ENCODE peak calls at places on chromosomes 11 and 22, in five cellular contexts. C is A549, I is stomach, H is esophagus muscularis mucosa, B is K562. A is an unnamed sample.

GRCh38 chr11:87259731-87260130 is 222.0 kb downstream of the TMEM135 start:
- DNase-seq in B (no peak), H (no peak), C (no peak), I (no peak), A (no peak)

GRCh38 chr22:48579035-48579914 is 1248.4 kb downstream of the BRD1 start:
- DNase-seq in C (no peak), H (no peak), I (no peak), B (no peak), A (no peak)

GRCh38 chr11:69682221-69682620 is 7.1 kb upstream of the LTO1 start:
- DNase-seq in B (no peak), H (no peak), C (no peak), I (no peak), A (no peak)

GRCh38 chr11:76151561-76152085 is 54.7 kb downstream of the WNT11 start:
- DNase-seq in H (no peak), C (no peak), I (no peak), B (no peak), A (no peak)

GRCh38 chr22:23984430-23984829 is 4.5 kb downstream of the GSTT2 start:
- DNase-seq in H (no peak), C (no peak), I (no peak), B (no peak), A (no peak)

GRCh38 chr11:118609380-118610219 is 2.2 kb downstream of the PHLDB1 start:
- DNase-seq in C (no peak), H (no peak), I (peak), B (no peak), A (no peak)

GRCh38 chr11:2194877-2195755 is 23.5 kb upstream of the TH start:
- DNase-seq in H (no peak), B (peak), I (peak), C (peak), A (no peak)

GRCh38 chr11:64150481-64151239 is 15.3 kb downstream of the MACROD1 start:
- DNase-seq in I (peak), H (no peak), C (no peak), B (no peak), A (no peak)

GRCh38 chr11:103407641-103408040 is 298.4 kb downstream of the DYNC2H1 start:
- DNase-seq in H (no peak), I (no peak), B (no peak), C (no peak), A (no peak)

GRCh38 chr11:67248653-67249052 is 17.6 kb upstream of the GRK2 start:
- DNase-seq in I (no peak), B (no peak), H (no peak), C (no peak), A (no peak)

GRCh38 chr22:48630444-48630777 is 1197.3 kb downstream of the BRD1 start:
- DNase-seq in B (no peak), C (no peak), H (no peak), I (no peak), A (no peak)

GRCh38 chr11:57781529-57781943 is 19.9 kb downstream of the CTNND1 start:
- DNase-seq in C (no peak), H (no peak), B (no peak), I (peak), A (no peak)

GRCh38 chr11:103326070-103326794 is 217.0 kb downstream of the DYNC2H1 start:
- DNase-seq in C (peak), B (peak), H (no peak), I (no peak), A (peak)

GRCh38 chr11:73395297-73396208 is 19.4 kb downstream of the RELT start:
- DNase-seq in B (no peak), I (no peak), C (no peak), H (no peak), A (no peak)

GRCh38 chr11:129215506-129216245 is 23.6 kb upstream of the ARHGAP32 start:
- DNase-seq in I (no peak), C (no peak), B (no peak), H (no peak), A (no peak)

GRCh38 chr22:19870153-19871022 is 15.7 kb upstream of the GNB1L start:
- DNase-seq in I (no peak), H (no peak), B (no peak), C (no peak), A (peak)

GRCh38 chr11:58994171-58994570 is 54.9 kb downstream of the GLYATL1 start:
- DNase-seq in I (no peak), H (no peak), B (no peak), C (no peak), A (no peak)

GRCh38 chr11:58998480-58999290 is 59.4 kb downstream of the GLYATL1 start:
- DNase-seq in B (no peak), H (no peak), I (peak), C (no peak), A (no peak)

GRCh38 chr11:58999291-58999680 is 60.0 kb downstream of the GLYATL1 start:
- DNase-seq in H (no peak), I (no peak), B (no peak), C (no peak), A (no peak)

GRCh38 chr11:59000007-59000406 is 60.7 kb downstream of the GLYATL1 start:
- DNase-seq in H (no peak), I (no peak), C (no peak), B (no peak), A (no peak)
- H3K27ac ChIP-seq in H (no peak), I (no peak), C (no peak), B (no peak), A (no peak)

DNA sequence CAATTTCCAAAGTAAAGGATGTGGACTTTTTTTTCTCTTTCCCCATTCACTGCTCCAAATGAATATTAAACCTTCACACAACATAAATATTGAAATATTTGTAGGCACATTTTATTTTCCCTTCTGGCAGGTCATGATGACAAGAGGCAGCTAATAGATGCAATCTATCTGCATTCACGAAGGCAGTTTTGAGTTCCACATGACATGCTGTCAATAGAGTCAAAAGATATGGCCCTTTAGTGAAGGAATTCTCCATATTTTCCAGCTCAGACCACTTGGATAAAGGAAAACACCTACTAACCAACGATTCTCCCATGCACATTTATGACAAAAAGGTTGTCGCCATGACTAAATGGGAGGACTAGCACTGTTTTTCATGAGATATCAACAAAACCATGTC is 37.9 kb downstream of the TENM4 start:
- DNase-seq in B (no peak), C (no peak), I (no peak), H (no peak), A (no peak)
- TF ChIP-seq EP300 in B (no peak), C (no peak), I (no peak), H (no peak), A (no peak)

GRCh38 chr11:45333023-45333422 is 46.9 kb upstream of the SYT13 start:
- DNase-seq in B (no peak), C (no peak), I (no peak), H (peak), A (no peak)
- H3K4me3 ChIP-seq in B (no peak), C (no peak), I (peak), H (peak), A (no peak)

GRCh38 chr11:130865091-130865771 is 51.0 kb downstream of the SNX19 start:
- DNase-seq in C (no peak), B (no peak), H (peak), I (no peak), A (no peak)
- H3K27ac ChIP-seq in C (no peak), B (no peak), H (no peak), I (no peak), A (no peak)

DNA sequence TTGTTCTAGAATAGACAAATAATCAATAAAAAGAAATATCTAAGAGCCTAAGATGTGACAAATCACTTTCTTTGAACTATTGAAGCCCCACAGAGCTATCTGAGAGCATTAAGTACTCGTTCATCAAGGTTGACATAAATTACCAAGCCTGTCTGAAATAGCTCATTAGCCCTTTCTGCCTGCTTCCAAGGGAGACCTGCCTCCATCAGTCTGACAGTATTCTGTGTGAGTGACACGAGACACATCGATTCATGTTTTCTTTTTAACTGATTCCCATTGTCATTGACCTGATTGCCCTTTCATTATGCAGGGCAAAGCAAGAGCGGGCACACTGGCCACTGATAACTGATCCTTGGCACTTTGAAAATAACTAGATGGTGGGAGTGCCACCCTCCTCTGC is 347.5 kb downstream of the KCNA4 start:
- DNase-seq in C (no peak), B (no peak), H (no peak), I (no peak), A (no peak)
- TF ChIP-seq EP300 in C (no peak), B (no peak), H (no peak), I (no peak), A (no peak)

GRCh38 chr22:42533638-42533977 is 14.0 kb upstream of the RRP7A start:
- DNase-seq in I (no peak), C (no peak), B (no peak), H (no peak), A (no peak)
- H3K4me3 ChIP-seq in I (no peak), C (no peak), B (no peak), H (no peak), A (no peak)

DNA sequence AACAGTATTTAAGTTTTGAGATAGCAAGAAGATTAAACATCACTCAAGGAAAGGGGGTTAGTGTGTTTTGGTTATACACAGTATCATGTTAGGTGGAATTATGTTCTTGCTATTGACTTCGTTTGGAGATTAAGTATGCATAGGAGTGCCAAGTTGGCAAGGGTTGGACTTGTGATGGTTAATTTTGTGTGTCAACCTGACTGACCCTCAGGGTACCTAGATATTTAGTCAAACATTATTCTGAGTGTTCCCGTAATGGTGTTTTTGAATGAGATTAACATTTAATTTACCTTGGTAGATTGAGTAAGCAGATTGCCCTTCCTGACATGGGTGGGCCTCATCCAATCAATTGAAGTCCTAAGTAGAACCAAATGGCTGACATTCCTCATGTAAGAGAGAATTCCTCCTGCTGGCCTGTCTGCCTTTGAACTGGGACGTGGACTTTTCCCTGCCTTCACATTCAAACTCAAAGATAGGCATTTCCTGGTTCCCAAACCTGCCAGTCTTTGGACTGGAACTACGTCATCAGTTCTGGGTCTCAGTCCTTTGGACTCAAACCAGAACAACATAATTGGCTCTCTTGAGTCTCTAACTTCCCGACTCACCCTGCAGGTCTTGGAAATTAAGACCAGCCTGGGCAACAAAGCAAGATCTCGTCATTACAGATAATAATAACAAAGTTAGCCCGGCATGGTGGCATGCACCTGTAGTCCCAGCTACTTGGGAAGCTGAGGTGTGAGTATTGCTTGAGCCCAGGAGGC is 38.6 kb upstream of the NARS2 start:
- DNase-seq in I (no peak), H (no peak), C (no peak), B (no peak), A (no peak)
- H3K27ac ChIP-seq in I (no peak), H (no peak), C (no peak), B (no peak), A (no peak)

GRCh38 chr11:12410006-12410728 is 32.8 kb downstream of the PARVA start:
- DNase-seq in H (peak), I (no peak), B (no peak), C (peak), A (no peak)

GRCh38 chr11:12413141-12414055 is 36.0 kb downstream of the PARVA start:
- DNase-seq in H (peak), I (no peak), B (no peak), C (no peak), A (no peak)

GRCh38 chr11:12409621-12410005 is 32.2 kb downstream of the PARVA start:
- DNase-seq in I (no peak), B (no peak), C (no peak), H (peak), A (no peak)

GRCh38 chr11:12411395-12411794 is 34.0 kb downstream of the PARVA start:
- DNase-seq in B (no peak), I (no peak), C (no peak), H (no peak), A (no peak)

GRCh38 chr11:12411806-12412727 is 34.7 kb downstream of the PARVA start:
- DNase-seq in C (peak), B (peak), I (peak), H (peak), A (peak)
- TF ChIP-seq EP300 in C (no peak), B (no peak), I (peak), H (peak), A (peak)